ENCODE peak calls at places on chromosomes 3 and 15, in six cellular contexts. X, B, L, N, T and D are unnamed samples.

GRCh38 chr15:31930967-31931366 is 99.3 kb upstream of the CHRNA7 start:
- DNase-seq in B (no peak), N (no peak), L (no peak), T (no peak), X (peak), D (no peak)

GRCh38 chr3:5006755-5007202 is 27.5 kb downstream of the BHLHE40 start:
- DNase-seq in B (peak), X (peak), L (peak), T (no peak), N (no peak), D (peak)

GRCh38 chr15:40081691-40082194 is 26.9 kb downstream of the BMF start:
- DNase-seq in T (no peak), B (no peak), L (no peak), X (no peak), N (no peak), D (no peak)

GRCh38 chr3:52053307-52054304 is 2.8 kb downstream of the DUSP7 start:
- DNase-seq in X (peak), T (no peak), N (no peak), B (peak), L (no peak), D (peak)

GRCh38 chr3:4809970-4810369 is 169.3 kb upstream of the BHLHE40 start:
- DNase-seq in N (no peak), X (no peak), B (no peak), L (no peak), T (no peak), D (no peak)

GRCh38 chr3:13584427-13584891 is 35.5 kb downstream of the FBLN2 start:
- DNase-seq in X (no peak), L (no peak), T (no peak), B (no peak), N (no peak), D (no peak)

GRCh38 chr15:92322566-92323355 is 70.9 kb upstream of the ST8SIA2 start:
- DNase-seq in T (no peak), X (no peak), B (no peak), L (no peak), N (no peak), D (no peak)

GRCh38 chr3:179811321-179812095 is 158.7 kb downstream of the USP13 start:
- DNase-seq in X (no peak), B (peak), T (peak), L (peak), N (no peak), D (peak)

GRCh38 chr15:98758224-98758623 is 109.9 kb downstream of the IGF1R start:
- DNase-seq in X (no peak), B (no peak), L (no peak), T (no peak), N (no peak), D (no peak)

GRCh38 chr15:95086543-95087252 is 855.3 kb downstream of the MCTP2 start:
- DNase-seq in T (no peak), L (no peak), B (no peak), N (no peak), X (no peak), D (no peak)

GRCh38 chr3:175002732-175003143 is 143.6 kb downstream of the NAALADL2 start:
- DNase-seq in L (no peak), T (no peak), B (no peak), N (no peak), X (no peak), D (no peak)

GRCh38 chr3:118827446-118827845 is 207.2 kb downstream of the IGSF11 start:
- DNase-seq in T (no peak), N (no peak), X (no peak), B (no peak), L (no peak), D (no peak)

GRCh38 chr3:50211930-50212329 is 6.9 kb downstream of the SLC38A3 start:
- DNase-seq in T (no peak), B (no peak), L (no peak), N (no peak), X (no peak), D (no peak)

GRCh38 chr3:114444216-114444615 is 150.4 kb downstream of the TIGIT start:
- DNase-seq in X (no peak), N (no peak), B (no peak), L (no peak), T (no peak), D (no peak)

GRCh38 chr15:51841401-51842040 is 12.1 kb downstream of the TMOD3 start:
- DNase-seq in T (no peak), N (no peak), B (no peak), X (no peak), L (no peak), D (no peak)

GRCh38 chr3:167493240-167493639 is 19.4 kb upstream of the SERPINI2 start:
- DNase-seq in X (no peak), B (no peak), N (no peak), L (peak), T (no peak), D (no peak)

GRCh38 chr15:38217181-38217580 is 35.5 kb upstream of the SPRED1 start:
- DNase-seq in N (no peak), B (no peak), L (peak), T (no peak), X (no peak), D (no peak)

GRCh38 chr3:47108546-47108945 is 55.4 kb downstream of the SETD2 start:
- DNase-seq in B (no peak), N (no peak), L (no peak), X (no peak), T (no peak), D (no peak)

GRCh38 chr3:70000028-70000410 is 486 bp downstream of the SAMMSON start:
- DNase-seq in T (no peak), L (no peak), B (no peak), N (no peak), X (no peak), D (no peak)

GRCh38 chr15:34154725-34155204 is 52.9 kb downstream of the PGBD4 start:
- DNase-seq in L (no peak), N (no peak), T (no peak), X (no peak), B (peak), D (no peak)

GRCh38 chr3:123841476-123842238 is 42.5 kb downstream of the MYLK start:
- DNase-seq in X (no peak), L (no peak), T (no peak), N (no peak), B (no peak), D (no peak)

GRCh38 chr15:71742964-71743363 is 67.4 kb upstream of the NR2E3 start:
- DNase-seq in L (no peak), T (no peak), B (no peak), N (no peak), X (no peak), D (no peak)

GRCh38 chr15:50888054-50888453 is 20.4 kb upstream of the AP4E1 start:
- DNase-seq in N (no peak), X (no peak), L (no peak), T (no peak), B (no peak), D (no peak)

GRCh38 chr3:134846943-134847342 is 51.9 kb downstream of the EPHB1 start:
- DNase-seq in N (no peak), T (no peak), L (no peak), X (no peak), B (no peak), D (no peak)

GRCh38 chr15:88132499-88132898 is 124.0 kb downstream of the NTRK3 start:
- DNase-seq in N (no peak), T (no peak), X (no peak), B (no peak), L (no peak), D (no peak)

GRCh38 chr3:37932505-37932904 is 58.1 kb upstream of the VILL start:
- DNase-seq in N (no peak), T (no peak), L (no peak), B (no peak), X (no peak), D (no peak)

GRCh38 chr15:59165726-59166125 is 40.9 kb upstream of the LDHAL6B start:
- DNase-seq in N (no peak), L (no peak), T (no peak), B (no peak), X (no peak), D (peak)